ENCODE peak calls at places on chromosome 17, in eight cellular contexts. One of them, this sample, is unnamed.

GRCh38 chr17:35315283-35315682 is 58.1 kb downstream of the SLFN11 start:
- DNase-seq in tibial nerve: no peak
- DNase-seq in transverse colon: no peak
- DNase-seq in ovary: peak
- DNase-seq in esophagus muscularis mucosa: no peak
- DNase-seq in HepG2: no peak
- DNase-seq in stomach: no peak
- DNase-seq in sigmoid colon: no peak
- DNase-seq in this sample: peak

GRCh38 chr17:65231662-65232335 is 94.6 kb downstream of the RGS9 start:
- DNase-seq in transverse colon: peak
- DNase-seq in tibial nerve: no peak
- DNase-seq in stomach: peak
- DNase-seq in esophagus muscularis mucosa: no peak
- DNase-seq in HepG2: peak
- DNase-seq in ovary: no peak
- DNase-seq in sigmoid colon: no peak
- DNase-seq in this sample: peak

GRCh38 chr17:7834891-7835817 is 1.1 kb downstream of the KDM6B start:
- DNase-seq in HepG2: peak
- DNase-seq in tibial nerve: peak
- DNase-seq in ovary: peak
- DNase-seq in transverse colon: peak
- DNase-seq in esophagus muscularis mucosa: peak
- DNase-seq in sigmoid colon: peak
- DNase-seq in stomach: peak
- DNase-seq in this sample: peak

GRCh38 chr17:69367298-69367697 is 40.4 kb upstream of the ABCA5 start:
- DNase-seq in stomach: no peak
- DNase-seq in transverse colon: no peak
- DNase-seq in sigmoid colon: no peak
- DNase-seq in HepG2: no peak
- DNase-seq in esophagus muscularis mucosa: no peak
- DNase-seq in ovary: no peak
- DNase-seq in tibial nerve: no peak
- DNase-seq in this sample: no peak

GRCh38 chr17:57090560-57091185 is 5.6 kb downstream of the AKAP1 start:
- DNase-seq in esophagus muscularis mucosa: no peak
- DNase-seq in transverse colon: no peak
- DNase-seq in HepG2: no peak
- DNase-seq in stomach: no peak
- DNase-seq in ovary: no peak
- DNase-seq in sigmoid colon: no peak
- DNase-seq in tibial nerve: no peak
- DNase-seq in this sample: no peak

GRCh38 chr17:6170349-6170748 is 100.2 kb downstream of the WSCD1 start:
- DNase-seq in transverse colon: no peak
- DNase-seq in ovary: no peak
- DNase-seq in tibial nerve: no peak
- DNase-seq in HepG2: no peak
- DNase-seq in esophagus muscularis mucosa: no peak
- DNase-seq in sigmoid colon: no peak
- DNase-seq in stomach: no peak
- DNase-seq in this sample: no peak

GRCh38 chr17:7034955-7035590 is 742 bp upstream of the SLC16A13 start:
- DNase-seq in HepG2: no peak
- DNase-seq in tibial nerve: no peak
- DNase-seq in esophagus muscularis mucosa: no peak
- DNase-seq in ovary: no peak
- DNase-seq in sigmoid colon: no peak
- DNase-seq in stomach: no peak
- DNase-seq in transverse colon: no peak
- DNase-seq in this sample: no peak

GRCh38 chr17:5821813-5822212 is 237.5 kb upstream of the NLRP1 start:
- DNase-seq in esophagus muscularis mucosa: no peak
- DNase-seq in sigmoid colon: no peak
- DNase-seq in HepG2: no peak
- DNase-seq in tibial nerve: no peak
- DNase-seq in transverse colon: no peak
- DNase-seq in ovary: no peak
- DNase-seq in stomach: no peak
- DNase-seq in this sample: no peak

GRCh38 chr17:8158267-8159031 is 4.3 kb downstream of the VAMP2 start:
- DNase-seq in tibial nerve: peak
- DNase-seq in HepG2: peak
- DNase-seq in esophagus muscularis mucosa: peak
- DNase-seq in sigmoid colon: peak
- DNase-seq in transverse colon: peak
- DNase-seq in ovary: peak
- DNase-seq in stomach: peak
- DNase-seq in this sample: peak

GRCh38 chr17:41360291-41360995 is 9.2 kb downstream of the KRT33B start:
- DNase-seq in HepG2: no peak
- DNase-seq in ovary: no peak
- DNase-seq in transverse colon: no peak
- DNase-seq in esophagus muscularis mucosa: peak
- DNase-seq in tibial nerve: no peak
- DNase-seq in stomach: no peak
- DNase-seq in sigmoid colon: no peak
- DNase-seq in this sample: no peak

GRCh38 chr17:50161023-50161910 is 4.5 kb upstream of the SGCA start:
- DNase-seq in sigmoid colon: peak
- DNase-seq in esophagus muscularis mucosa: peak
- DNase-seq in ovary: peak
- DNase-seq in transverse colon: peak
- DNase-seq in stomach: peak
- DNase-seq in HepG2: peak
- DNase-seq in tibial nerve: peak
- DNase-seq in this sample: peak
- TF ChIP-seq EP300 in sigmoid colon: no peak
- TF ChIP-seq EP300 in esophagus muscularis mucosa: no peak
- TF ChIP-seq EP300 in ovary: no peak
- TF ChIP-seq EP300 in transverse colon: no peak
- TF ChIP-seq EP300 in stomach: no peak
- TF ChIP-seq EP300 in HepG2: no peak
- TF ChIP-seq EP300 in tibial nerve: peak
- TF ChIP-seq EP300 in this sample: no peak

GRCh38 chr17:82283208-82283749 is 9.8 kb upstream of the CSNK1D start:
- DNase-seq in HepG2: no peak
- DNase-seq in tibial nerve: no peak
- DNase-seq in sigmoid colon: no peak
- DNase-seq in ovary: no peak
- DNase-seq in transverse colon: no peak
- DNase-seq in esophagus muscularis mucosa: no peak
- DNase-seq in stomach: no peak
- DNase-seq in this sample: peak
- TF ChIP-seq EP300 in HepG2: no peak
- TF ChIP-seq EP300 in tibial nerve: no peak
- TF ChIP-seq EP300 in sigmoid colon: no peak
- TF ChIP-seq EP300 in ovary: no peak
- TF ChIP-seq EP300 in transverse colon: no peak
- TF ChIP-seq EP300 in esophagus muscularis mucosa: no peak
- TF ChIP-seq EP300 in stomach: no peak
- TF ChIP-seq EP300 in this sample: peak

GRCh38 chr17:73650617-73651200 is 6.5 kb upstream of the SDK2 start:
- DNase-seq in esophagus muscularis mucosa: no peak
- DNase-seq in transverse colon: peak
- DNase-seq in ovary: no peak
- DNase-seq in tibial nerve: no peak
- DNase-seq in HepG2: no peak
- DNase-seq in stomach: no peak
- DNase-seq in sigmoid colon: no peak
- DNase-seq in this sample: no peak
- TF ChIP-seq EP300 in esophagus muscularis mucosa: no peak
- TF ChIP-seq EP300 in transverse colon: no peak
- TF ChIP-seq EP300 in ovary: no peak
- TF ChIP-seq EP300 in tibial nerve: no peak
- TF ChIP-seq EP300 in HepG2: no peak
- TF ChIP-seq EP300 in stomach: no peak
- TF ChIP-seq EP300 in sigmoid colon: no peak
- TF ChIP-seq EP300 in this sample: no peak

DNA sequence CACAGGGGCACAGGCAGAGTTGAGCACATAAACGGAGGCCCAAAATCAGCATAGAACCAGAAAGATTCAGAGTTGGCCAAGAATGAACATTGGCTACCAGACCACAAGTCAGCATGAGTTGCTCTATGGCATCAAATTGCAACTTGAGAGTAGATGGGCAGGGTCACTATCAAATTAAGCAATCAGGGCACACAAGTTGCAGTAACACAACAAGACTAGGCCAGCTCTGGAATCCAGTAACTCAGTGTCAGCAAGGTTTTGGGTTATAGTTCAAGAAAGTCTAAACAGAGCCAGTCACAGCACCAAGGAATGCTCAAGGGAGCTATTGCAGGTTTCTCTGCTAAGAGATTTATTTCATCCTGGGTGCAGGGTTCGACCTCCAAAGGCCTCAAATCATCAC is 12.9 kb downstream of the G6PC1 start:
- DNase-seq in sigmoid colon: no peak
- DNase-seq in transverse colon: no peak
- DNase-seq in tibial nerve: no peak
- DNase-seq in stomach: no peak
- DNase-seq in esophagus muscularis mucosa: no peak
- DNase-seq in ovary: no peak
- DNase-seq in HepG2: no peak
- DNase-seq in this sample: no peak
- TF ChIP-seq EP300 in sigmoid colon: no peak
- TF ChIP-seq EP300 in transverse colon: no peak
- TF ChIP-seq EP300 in tibial nerve: peak
- TF ChIP-seq EP300 in stomach: no peak
- TF ChIP-seq EP300 in esophagus muscularis mucosa: no peak
- TF ChIP-seq EP300 in ovary: no peak
- TF ChIP-seq EP300 in HepG2: no peak
- TF ChIP-seq EP300 in this sample: no peak

DNA sequence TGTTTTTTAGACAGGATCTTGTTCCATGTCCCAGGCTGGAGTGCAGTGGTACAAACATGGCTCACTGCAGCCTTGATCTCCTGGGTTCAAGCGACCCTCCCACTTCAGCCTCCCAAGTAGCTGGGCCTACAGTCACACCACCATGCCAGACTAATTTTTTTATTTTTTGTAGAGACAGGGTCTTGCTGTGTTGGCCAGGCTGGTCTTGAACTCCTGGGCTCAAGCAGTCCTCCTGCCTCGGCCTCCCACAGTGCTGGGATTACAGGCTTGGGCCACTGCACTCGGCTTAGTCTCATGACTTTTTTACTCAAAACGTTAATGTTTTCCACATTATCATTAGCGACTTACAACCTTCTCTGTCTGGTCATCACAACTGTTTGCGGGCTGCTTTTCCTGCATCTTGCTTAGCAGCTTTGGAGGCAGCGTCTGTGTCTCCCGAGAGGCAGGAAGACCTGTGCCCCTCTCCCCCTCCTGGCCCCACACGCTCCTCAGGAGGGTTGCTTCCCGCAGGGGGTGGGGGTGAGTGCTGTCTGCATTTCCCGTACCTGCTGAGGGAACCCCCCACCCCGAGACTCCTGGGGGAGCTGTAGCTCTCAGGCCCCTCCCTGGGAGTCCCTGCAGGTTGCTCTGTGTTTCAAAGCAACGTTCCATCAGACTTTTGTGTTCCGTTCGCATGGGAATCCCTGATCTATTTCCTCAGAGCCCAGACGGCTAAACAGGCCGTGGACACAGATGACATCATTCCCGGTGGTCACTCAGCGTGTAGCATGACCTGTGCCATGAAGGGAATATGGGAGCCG is 52.6 kb downstream of the PGS1 start:
- DNase-seq in ovary: no peak
- DNase-seq in esophagus muscularis mucosa: no peak
- DNase-seq in tibial nerve: no peak
- DNase-seq in sigmoid colon: no peak
- DNase-seq in stomach: no peak
- DNase-seq in HepG2: no peak
- DNase-seq in transverse colon: no peak
- DNase-seq in this sample: no peak
- TF ChIP-seq EP300 in ovary: no peak
- TF ChIP-seq EP300 in esophagus muscularis mucosa: no peak
- TF ChIP-seq EP300 in tibial nerve: no peak
- TF ChIP-seq EP300 in sigmoid colon: no peak
- TF ChIP-seq EP300 in stomach: no peak
- TF ChIP-seq EP300 in HepG2: no peak
- TF ChIP-seq EP300 in transverse colon: no peak
- TF ChIP-seq EP300 in this sample: no peak

DNA sequence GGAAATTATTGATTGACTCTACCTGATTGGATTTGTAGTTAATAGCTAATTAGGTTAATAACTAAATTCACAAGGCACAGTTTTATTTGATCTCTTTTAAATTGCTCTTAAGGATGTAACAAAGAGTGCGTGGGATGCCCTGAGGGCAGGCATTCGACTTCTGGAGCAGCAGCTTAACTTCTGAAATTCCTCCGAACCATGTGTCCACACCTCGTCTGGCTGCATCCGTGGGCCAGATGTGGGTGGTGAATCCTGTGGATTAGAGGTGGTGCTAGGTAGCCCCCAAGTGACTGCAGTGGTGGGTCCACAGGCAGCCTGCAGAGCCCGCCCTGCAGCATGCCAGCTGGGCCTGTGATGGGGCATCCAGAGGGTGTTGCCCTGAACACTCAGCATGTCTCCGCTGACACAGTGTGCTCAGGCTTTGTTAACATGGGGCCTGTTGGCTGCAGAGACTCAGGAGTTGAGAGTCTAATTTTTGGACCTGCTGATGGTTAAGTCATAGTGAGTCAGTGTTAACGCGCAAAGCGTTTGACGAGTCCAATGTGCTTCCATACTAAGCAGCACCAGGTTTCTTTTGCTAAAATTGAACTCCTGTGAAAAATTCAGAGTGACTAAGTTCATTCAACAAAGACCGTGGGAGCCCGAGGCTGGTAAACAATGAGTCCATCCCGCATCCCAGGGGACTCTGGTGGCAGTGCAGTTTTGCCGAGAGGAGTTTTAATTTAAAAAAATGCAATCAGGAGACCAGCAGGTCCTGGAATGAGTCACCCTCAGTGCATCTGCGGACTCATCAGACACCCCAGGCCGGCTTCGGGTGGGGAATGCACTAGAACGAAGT is 3.8 kb upstream of the NPB start:
- DNase-seq in HepG2: no peak
- DNase-seq in sigmoid colon: no peak
- DNase-seq in transverse colon: no peak
- DNase-seq in stomach: no peak
- DNase-seq in tibial nerve: no peak
- DNase-seq in esophagus muscularis mucosa: no peak
- DNase-seq in ovary: no peak
- DNase-seq in this sample: peak
- TF ChIP-seq EP300 in HepG2: no peak
- TF ChIP-seq EP300 in sigmoid colon: no peak
- TF ChIP-seq EP300 in transverse colon: no peak
- TF ChIP-seq EP300 in stomach: no peak
- TF ChIP-seq EP300 in tibial nerve: no peak
- TF ChIP-seq EP300 in esophagus muscularis mucosa: no peak
- TF ChIP-seq EP300 in ovary: no peak
- TF ChIP-seq EP300 in this sample: no peak